ENCODE peak calls at places on chromosomes 4 and X, in five cellular contexts. K, T, N, I and V are unnamed samples.
A peak's percentile ranks its signal among the peaks of the same experiment; 100 is the strongest.

GRCh38 chr4:177185579-177185978 is 124.1 kb upstream of the NEIL3 start:
- DNase-seq in I (no peak), K (no peak), T (no peak), N (no peak), V (no peak)

GRCh38 chr4:40562681-40563080 is 67.0 kb downstream of the RBM47 start:
- DNase-seq in K (no peak), T (no peak), I (no peak), N (no peak), V (no peak)

GRCh38 chr4:153937289-153937688 is 148.4 kb upstream of the SFRP2 start:
- DNase-seq in N (no peak), K (no peak), I (no peak), T (no peak), V (no peak)

GRCh38 chrX:151779258-151779657 is 44.7 kb downstream of the CNGA2 start:
- DNase-seq in K (no peak), N (no peak), I (no peak), T (no peak), V (no peak)

GRCh38 chr4:3688018-3688998 is 77.9 kb upstream of the ADRA2C start:
- DNase-seq in I (no peak), K (peak; percentile 17), T (no peak), N (no peak), V (no peak)

GRCh38 chr4:78612398-78613005 is 60.9 kb downstream of the ANXA3 start:
- DNase-seq in T (peak; percentile 82), K (no peak), N (no peak), I (no peak), V (peak; percentile 34)

GRCh38 chr4:57148831-57149230 is 38.6 kb upstream of the IGFBP7 start:
- DNase-seq in K (no peak), N (no peak), I (no peak), T (no peak), V (no peak)

GRCh38 chr4:174406416-174406815 is 115.9 kb downstream of the HPGD start:
- DNase-seq in T (no peak), K (no peak), I (no peak), N (no peak), V (no peak)

GRCh38 chrX:51144828-51145442 is 187.7 kb upstream of the NUDT10 start:
- DNase-seq in T (peak; percentile 57), N (no peak), I (peak; percentile 76), K (peak; percentile 2), V (no peak)

GRCh38 chr4:125140966-125141495 is 173.7 kb upstream of the FAT4 start:
- DNase-seq in I (no peak), N (no peak), K (no peak), T (no peak), V (no peak)

DNA sequence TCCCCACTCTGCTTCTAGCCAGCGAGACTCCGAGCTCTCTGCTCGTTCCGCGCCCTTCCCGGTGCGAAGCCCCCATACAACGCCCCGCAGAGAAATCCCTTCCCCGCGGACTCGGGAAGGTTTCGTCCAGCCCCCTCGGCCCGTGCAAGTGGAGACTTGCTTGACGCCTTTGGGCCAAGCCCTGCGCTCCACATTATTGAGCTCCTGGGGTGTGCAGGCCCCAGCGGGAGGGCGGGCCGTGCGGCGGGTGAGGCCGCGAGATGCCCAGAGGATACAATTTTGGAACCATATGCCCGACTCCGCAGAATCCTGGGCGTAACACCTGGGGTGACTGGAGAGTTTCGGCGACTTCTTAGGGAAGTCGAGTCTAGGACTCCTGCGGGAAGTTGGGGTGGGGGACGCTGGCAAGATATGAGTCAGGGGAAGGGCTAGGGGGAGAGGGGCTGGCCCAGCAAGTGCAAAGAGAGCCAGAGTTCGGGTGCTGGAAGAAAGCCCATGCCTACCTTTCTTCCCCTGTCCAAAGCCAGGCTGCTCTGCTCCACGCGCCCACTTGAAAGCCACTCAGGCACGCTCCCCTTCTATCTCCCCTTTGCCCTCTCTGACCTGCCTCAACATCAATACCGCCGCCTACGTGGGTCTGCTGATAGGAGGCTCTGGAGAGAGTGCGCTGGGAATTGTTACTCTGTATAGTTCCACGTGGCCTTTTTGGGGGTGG is 1.1 kb upstream of the ELF4 start:
- DNase-seq in N (no peak), T (no peak), I (no peak), K (peak; percentile 44), V (peak; percentile 19)
- H3K4me3 ChIP-seq in N (no peak overlapping the region), T (peak overlapping the region; percentile 66), I (no peak overlapping the region), K (peak overlapping the region; percentile 39), V (peak overlapping the region; percentile 69)

DNA sequence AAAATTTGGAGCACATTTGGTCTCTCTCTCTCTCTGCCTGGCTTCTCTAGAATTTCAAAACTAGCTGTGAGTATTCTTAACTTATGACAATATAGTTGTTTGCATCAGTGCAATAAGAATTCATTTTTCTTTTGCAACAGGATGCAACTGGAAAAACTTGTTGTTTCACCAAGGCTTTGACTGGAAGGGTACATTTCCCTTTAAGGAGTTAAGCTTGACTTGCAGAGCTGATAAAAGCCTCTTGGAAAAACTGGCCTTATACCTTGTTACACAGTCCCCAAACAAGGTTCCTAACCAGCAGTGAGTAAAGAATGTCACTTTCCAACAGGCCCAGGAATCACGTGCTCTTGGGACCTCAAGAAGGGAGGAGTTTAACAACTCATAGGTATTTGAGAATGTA is 25.9 kb upstream of the ZNF718 start:
- DNase-seq in K (no peak), N (no peak), I (no peak), T (no peak), V (no peak)
- H3K9me3 ChIP-seq in K (peaks cover 3% of the 10 kb centered on the region), N (peaks cover 12% of the 10 kb centered on the region), I (peaks cover 38% of the 10 kb centered on the region), T (peaks cover 17% of the 10 kb centered on the region), V (peaks cover 82% of the 10 kb centered on the region)

DNA sequence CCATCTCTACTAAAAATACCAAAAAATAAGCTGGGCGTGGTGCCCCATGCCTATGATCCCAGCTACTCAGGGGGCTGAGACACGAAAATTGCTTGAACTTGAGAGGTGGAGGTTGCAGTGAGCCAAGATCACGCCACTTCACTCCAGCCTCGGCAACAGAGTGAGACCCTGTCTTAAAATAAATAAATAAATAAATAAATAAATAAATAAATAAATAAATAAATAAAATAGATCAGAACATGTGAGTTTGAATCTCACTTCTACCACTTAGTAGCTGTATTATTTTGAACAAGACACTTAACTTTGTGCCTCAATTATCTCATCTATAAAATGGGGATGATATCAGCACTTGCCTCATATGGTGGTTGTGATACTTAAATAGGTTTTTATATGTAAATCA is 90.2 kb downstream of the C4orf51 start:
- DNase-seq in K (no peak), T (no peak), I (no peak), N (no peak), V (no peak)
- H3K36me3 ChIP-seq in K (no peaks in the 10 kb centered on the region), T (peaks cover 91% of the 10 kb centered on the region), I (no peaks in the 10 kb centered on the region), N (peaks cover 34% of the 10 kb centered on the region), V (peaks cover 48% of the 10 kb centered on the region)

DNA sequence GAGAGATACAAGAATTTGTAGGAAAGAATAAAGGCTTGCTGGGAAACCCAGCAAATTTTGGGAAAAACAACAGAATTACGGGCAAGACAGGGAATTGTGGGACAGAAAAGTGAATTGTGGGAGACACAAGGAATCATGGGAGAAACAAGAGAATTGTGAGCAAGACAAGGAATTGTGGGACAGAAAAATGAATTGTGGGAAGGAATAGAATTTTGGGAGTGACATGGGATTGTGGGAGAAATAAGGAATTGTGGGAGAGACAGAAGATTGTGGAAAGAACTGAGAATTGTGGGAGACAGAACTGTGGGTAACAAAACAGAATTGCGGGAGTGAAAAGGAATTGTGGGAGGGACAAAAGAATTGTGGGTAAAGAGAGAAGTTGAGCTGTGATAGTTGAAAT is 1.2 kb upstream of the HCCS start:
- DNase-seq in N (no peak), K (no peak), T (no peak), I (no peak), V (no peak)
- H3K4me3 ChIP-seq in N (no peak overlapping the region), K (peak overlapping the region; percentile 90), T (peak overlapping the region; percentile 95), I (no peak overlapping the region), V (no peak overlapping the region)

DNA sequence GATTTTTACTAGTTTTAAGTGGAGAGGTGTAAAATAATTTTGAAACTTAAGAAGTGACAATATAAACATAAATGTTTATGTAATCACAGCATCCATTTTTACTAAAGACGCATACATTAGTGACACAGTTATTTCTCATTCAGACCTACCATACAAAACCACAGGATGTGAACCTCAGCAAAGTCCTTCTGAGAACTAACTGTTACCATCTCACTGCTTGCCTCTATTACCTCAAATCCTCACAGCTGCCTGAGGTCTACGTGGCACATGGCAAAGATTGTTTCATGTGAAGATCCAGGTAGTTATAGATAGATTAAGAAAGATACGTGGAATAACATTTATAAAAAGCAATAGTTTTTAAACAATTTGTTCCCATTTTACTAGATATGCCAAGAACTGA is 189.0 kb downstream of the SLITRK2 start:
- DNase-seq in N (no peak), I (no peak), K (no peak), T (no peak), V (no peak)
- H3K9me3 ChIP-seq in N (no peaks in the 10 kb centered on the region), I (no peaks in the 10 kb centered on the region), K (no peaks in the 10 kb centered on the region), T (no peaks in the 10 kb centered on the region), V (no peaks in the 10 kb centered on the region)